ENCODE peak calls at places on chromosomes 6 and 20, in seven cellular contexts. Z is neural progenitor cell, V is iris pigment epithelial cell, Q is pons, G is HAP-1, T is heart right ventricle, N is epithelial cell of proximal tubule. F is an unnamed sample.

GRCh38 chr20:51926670-51927305 is 124.5 kb upstream of the SALL4 start:
- DNase-seq in N (no peak), T (no peak), Q (no peak), Z (no peak), V (peak; percentile 60), G (no peak), F (peak; percentile 41)

GRCh38 chr6:120198033-120198432 is 848.5 kb upstream of the MAN1A1 start:
- DNase-seq in Z (peak; percentile 24), V (peak; percentile 38), G (no peak), T (no peak), Q (no peak), N (no peak), F (peak; percentile 39)

GRCh38 chr6:79375635-79376425 is 141.3 kb upstream of the HMGN3 start:
- DNase-seq in N (no peak), Q (no peak), G (peak; percentile 13), V (no peak), Z (no peak), T (no peak), F (no peak)

GRCh38 chr20:40643891-40644290 is 45.1 kb downstream of the MAFB start:
- DNase-seq in G (no peak), T (no peak), Z (no peak), Q (no peak), N (no peak), V (no peak), F (no peak)

GRCh38 chr6:131831392-131831791 is 23.6 kb downstream of the ENPP1 start:
- DNase-seq in N (no peak), T (no peak), Q (no peak), G (no peak), V (peak; percentile 76), Z (no peak), F (peak; percentile 61)

GRCh38 chr6:26234421-26235239 is 130.4 kb upstream of the BTN3A2 start:
- DNase-seq in G (peak; percentile 80), V (peak; percentile 90), Z (peak; percentile 80), N (no peak), T (no peak), Q (peak; percentile 78), F (peak; percentile 90)

GRCh38 chr20:10647909-10648308 is 25.9 kb downstream of the JAG1 start:
- DNase-seq in N (no peak), G (no peak), Z (no peak), T (no peak), Q (no peak), V (no peak), F (no peak)

GRCh38 chr6:54291738-54292137 is 16.5 kb upstream of the TINAG start:
- DNase-seq in T (no peak), V (peak; percentile 78), Z (no peak), G (no peak), N (peak; percentile 81), Q (no peak), F (peak; percentile 36)

GRCh38 chr6:98832282-98833100 is 1.9 kb upstream of the POU3F2 start:
- DNase-seq in T (no peak), V (peak; percentile 65), Z (peak; percentile 58), Q (peak; percentile 87), N (no peak), G (no peak), F (no peak)

GRCh38 chr6:136551103-136551502 is 881 bp upstream of the MAP7 start:
- DNase-seq in N (no peak), T (no peak), V (no peak), Q (no peak), G (no peak), Z (peak; percentile 13), F (peak; percentile 9)

GRCh38 chr20:46222521-46223007 is 85.7 kb downstream of the CDH22 start:
- DNase-seq in V (no peak), G (no peak), Q (no peak), N (no peak), T (peak; percentile 77), Z (peak; percentile 57), F (no peak)

GRCh38 chr6:137351890-137352289 is 132.7 kb upstream of the IFNGR1 start:
- DNase-seq in N (no peak), G (no peak), V (peak; percentile 48), Z (no peak), Q (no peak), T (no peak), F (no peak)

GRCh38 chr6:134035823-134036296 is 16.6 kb downstream of the SLC2A12 start:
- DNase-seq in Q (peak; percentile 85), V (peak; percentile 49), T (no peak), G (no peak), N (no peak), Z (no peak), F (peak; percentile 84)

GRCh38 chr20:62523473-62524203 is 47.8 kb upstream of the GATA5 start:
- DNase-seq in G (no peak), N (no peak), Z (peak; percentile 33), V (no peak), Q (no peak), T (no peak), F (no peak)

GRCh38 chr6:40582892-40583291 is 4.3 kb downstream of the LRFN2 start:
- DNase-seq in N (no peak), V (no peak), Z (no peak), G (no peak), T (no peak), Q (no peak), F (no peak)

GRCh38 chr6:33118525-33119123 is 42.8 kb downstream of the HLA-DPB1 start:
- DNase-seq in V (peak; percentile 23), T (no peak), G (peak; percentile 32), Q (peak; percentile 64), Z (peak; percentile 57), N (no peak), F (peak; percentile 62)

GRCh38 chr20:51350941-51351631 is 191.4 kb downstream of the NFATC2 start:
- DNase-seq in V (peak; percentile 95), T (no peak), G (no peak), N (no peak), Q (no peak), Z (no peak), F (peak; percentile 70)

GRCh38 chr6:17167327-17167979 is 65.6 kb downstream of the STMND1 start:
- DNase-seq in Q (peak; percentile 22), G (peak; percentile 84), N (no peak), Z (peak; percentile 76), T (peak; percentile 34), V (peak; percentile 31), F (peak; percentile 1)

GRCh38 chr20:53898558-53898931 is 171.8 kb downstream of the BCAS1 start:
- DNase-seq in Q (no peak), G (no peak), T (no peak), V (no peak), N (no peak), Z (no peak), F (no peak)

GRCh38 chr6:48315051-48315719 is 204.2 kb upstream of the PTCHD4 start:
- DNase-seq in G (no peak), Z (no peak), T (no peak), Q (no peak), V (peak; percentile 3), N (no peak), F (no peak)

GRCh38 chr20:37741560-37741959 is 47.7 kb downstream of the CTNNBL1 start:
- DNase-seq in N (no peak), G (no peak), T (no peak), Q (no peak), V (no peak), Z (no peak), F (no peak)

GRCh38 chr6:27096834-27097511 is 150.5 kb upstream of the PRSS16 start:
- DNase-seq in G (no peak), N (peak; percentile 26), T (peak; percentile 15), Z (peak; percentile 28), Q (peak; percentile 51), V (peak; percentile 83), F (peak; percentile 67)